ENCODE peak calls at places on chromosomes 4 and X, in five cellular contexts. I is body of pancreas, D is PC-3, S is HCT116, V is IMR-90. G is an unnamed sample. For H3K36me3, the result is how much of the 10 kb centered on the place peaks cover.

GRCh38 chrX:15882704-15883539 is 28.3 kb upstream of the AP1S2 start:
- DNase-seq in I (no peak), S (no peak), V (peak), D (peak), G (no peak)

GRCh38 chr4:150710770-150711375 is 128.9 kb downstream of the MAB21L2 start:
- DNase-seq in I (no peak), D (no peak), S (no peak), V (no peak), G (no peak)

GRCh38 chr4:183589710-183590109 is 69.3 kb downstream of the RWDD4 start:
- DNase-seq in V (no peak), S (no peak), D (no peak), I (no peak), G (no peak)

GRCh38 chrX:25083661-25084060 is 67.9 kb upstream of the ARX start:
- DNase-seq in I (no peak), D (peak), S (no peak), V (no peak), G (no peak)

GRCh38 chrX:44223150-44223549 is 120.3 kb downstream of the EFHC2 start:
- DNase-seq in I (peak), D (peak), V (peak), S (peak), G (no peak)

GRCh38 chr4:47696823-47697222 is 141.0 kb downstream of the CORIN start:
- DNase-seq in I (no peak), S (no peak), D (no peak), V (no peak), G (no peak)

GRCh38 chr4:2247128-2248043 is 5.5 kb upstream of the HAUS3 start:
- DNase-seq in V (no peak), D (no peak), I (peak), S (no peak), G (no peak)

GRCh38 chrX:96909291-96909690 is 25.6 kb downstream of the RPA4 start:
- DNase-seq in D (no peak), I (no peak), V (peak), S (no peak), G (no peak)

GRCh38 chr4:136812100-136812880 is 720.0 kb downstream of the PCDH18 start:
- DNase-seq in S (no peak), D (no peak), V (no peak), I (no peak), G (no peak)

GRCh38 chr4:186203391-186203802 is 12.0 kb downstream of the CYP4V2 start:
- DNase-seq in S (no peak), I (no peak), V (peak), D (no peak), G (no peak)

GRCh38 chr4:7324651-7325121 is 110.0 kb downstream of the PSAPL1 start:
- DNase-seq in D (no peak), S (no peak), V (no peak), I (no peak), G (no peak)

GRCh38 chr4:112007361-112007760 is 137.9 kb upstream of the FAM241A start:
- DNase-seq in D (no peak), I (no peak), S (no peak), V (no peak), G (no peak)

GRCh38 chr4:42561031-42561430 is 95.9 kb downstream of the ATP8A1 start:
- DNase-seq in S (no peak), I (no peak), D (no peak), V (no peak), G (no peak)

GRCh38 chrX:56793533-56794320 is 64.7 kb downstream of the NBDY start:
- DNase-seq in I (no peak), S (no peak), D (no peak), V (no peak), G (no peak)

GRCh38 chr4:147407261-147408045 is 73.4 kb upstream of the EDNRA start:
- DNase-seq in I (no peak), S (peak), D (no peak), V (no peak), G (no peak)

GRCh38 chrX:31063114-31063513 is 8.7 kb downstream of the FTHL17 start:
- DNase-seq in V (no peak), S (no peak), D (no peak), I (no peak), G (no peak)

GRCh38 chr4:108149588-108150380 is 18.9 kb downstream of the LEF1 start:
- DNase-seq in S (no peak), V (no peak), D (no peak), I (no peak), G (peak)

GRCh38 chr4:86831262-86832090 is 17.7 kb downstream of the SLC10A6 start:
- DNase-seq in I (no peak), D (peak), V (peak), S (peak), G (peak)

GRCh38 chr4:114673306-114673705 is 74.7 kb downstream of the UGT8 start:
- DNase-seq in S (no peak), D (no peak), I (no peak), V (no peak), G (no peak)

GRCh38 chr4:102723511-102723910 is 37.3 kb downstream of the MANBA start:
- DNase-seq in S (no peak), D (no peak), V (no peak), I (no peak), G (no peak)

GRCh38 chr4:45317276-45317675 is 590.9 kb upstream of the GNPDA2 start:
- DNase-seq in V (no peak), D (peak), I (no peak), S (no peak), G (no peak)

GRCh38 chr4:173490256-173490655 is 39.8 kb downstream of the HAND2 start:
- DNase-seq in D (no peak), I (no peak), S (no peak), V (no peak), G (no peak)

GRCh38 chr4:8585186-8585585 is 5.0 kb downstream of the GPR78 start:
- DNase-seq in D (peak), V (no peak), S (no peak), I (no peak), G (no peak)

GRCh38 chr4:16109256-16109655 is 25.4 kb upstream of the PROM1 start:
- DNase-seq in I (no peak), V (no peak), S (no peak), D (no peak), G (no peak)

GRCh38 chrX:123648028-123648810 is 84.6 kb downstream of the THOC2 start:
- DNase-seq in I (no peak), D (peak), S (no peak), V (peak), G (no peak)

GRCh38 chrX:68868902-68869800 is 40.3 kb downstream of the EFNB1 start:
- DNase-seq in I (peak), V (no peak), D (no peak), S (no peak), G (no peak)

GRCh38 chr4:87219648-87220093 is 747 bp downstream of the KLHL8 start:
- DNase-seq in S (no peak), V (peak), I (peak), D (peak), G (no peak)

GRCh38 chr4:42352049-42352448 is 45.2 kb upstream of the SHISA3 start:
- DNase-seq in I (no peak), S (no peak), V (no peak), D (no peak), G (no peak)

GRCh38 chrX:42119076-42119475 is 195.7 kb upstream of the CASK start:
- DNase-seq in D (peak), S (peak), V (peak), I (no peak), G (no peak)

GRCh38 chr4:120682981-120683380 is 239.5 kb downstream of the PRDM5 start:
- DNase-seq in D (no peak), I (no peak), V (no peak), S (no peak), G (peak)

GRCh38 chr4:77201343-77201742 is 44.3 kb downstream of the CCNG2 start:
- DNase-seq in V (peak), I (no peak), S (no peak), D (peak), G (no peak)

GRCh38 chr4:169050308-169050707 is 40.3 kb upstream of the CBR4 start:
- DNase-seq in I (no peak), D (no peak), V (no peak), S (no peak), G (no peak)

GRCh38 chr4:5865896-5866599 is 26.8 kb downstream of the CRMP1 start:
- DNase-seq in I (no peak), V (no peak), D (no peak), S (no peak), G (no peak)

GRCh38 chrX:10800776-10801175 is 180.4 kb upstream of the MID1 start:
- DNase-seq in D (no peak), V (no peak), S (no peak), I (no peak), G (no peak)

GRCh38 chrX:149487292-149487691 is 17.8 kb downstream of the IDS start:
- DNase-seq in D (peak), S (no peak), I (no peak), V (no peak), G (no peak)

GRCh38 chr4:71609159-71609558 is 174.7 kb downstream of the GC start:
- DNase-seq in S (no peak), D (peak), V (no peak), I (no peak), G (no peak)

GRCh38 chr4:129422277-129422676 is 326.3 kb downstream of the C4orf33 start:
- DNase-seq in I (no peak), S (no peak), V (no peak), D (no peak), G (no peak)

GRCh38 chr4:128649575-128650205 is 159.8 kb upstream of the JADE1 start:
- DNase-seq in S (no peak), V (peak), I (no peak), D (no peak), G (no peak)

GRCh38 chr4:185036842-185037241 is 18.6 kb downstream of the HELT start:
- DNase-seq in S (no peak), D (no peak), V (no peak), I (no peak), G (no peak)

GRCh38 chr4:185036019-185036418 is 17.7 kb downstream of the HELT start:
- DNase-seq in S (no peak), I (no peak), D (no peak), V (no peak), G (no peak)

GRCh38 chr4:185035284-185035683 is 17.0 kb downstream of the HELT start:
- DNase-seq in V (no peak), S (no peak), I (no peak), D (no peak), G (no peak)

GRCh38 chr4:185040523-185040922 is 22.2 kb downstream of the HELT start:
- DNase-seq in D (no peak), V (no peak), S (no peak), I (no peak), G (no peak)

DNA sequence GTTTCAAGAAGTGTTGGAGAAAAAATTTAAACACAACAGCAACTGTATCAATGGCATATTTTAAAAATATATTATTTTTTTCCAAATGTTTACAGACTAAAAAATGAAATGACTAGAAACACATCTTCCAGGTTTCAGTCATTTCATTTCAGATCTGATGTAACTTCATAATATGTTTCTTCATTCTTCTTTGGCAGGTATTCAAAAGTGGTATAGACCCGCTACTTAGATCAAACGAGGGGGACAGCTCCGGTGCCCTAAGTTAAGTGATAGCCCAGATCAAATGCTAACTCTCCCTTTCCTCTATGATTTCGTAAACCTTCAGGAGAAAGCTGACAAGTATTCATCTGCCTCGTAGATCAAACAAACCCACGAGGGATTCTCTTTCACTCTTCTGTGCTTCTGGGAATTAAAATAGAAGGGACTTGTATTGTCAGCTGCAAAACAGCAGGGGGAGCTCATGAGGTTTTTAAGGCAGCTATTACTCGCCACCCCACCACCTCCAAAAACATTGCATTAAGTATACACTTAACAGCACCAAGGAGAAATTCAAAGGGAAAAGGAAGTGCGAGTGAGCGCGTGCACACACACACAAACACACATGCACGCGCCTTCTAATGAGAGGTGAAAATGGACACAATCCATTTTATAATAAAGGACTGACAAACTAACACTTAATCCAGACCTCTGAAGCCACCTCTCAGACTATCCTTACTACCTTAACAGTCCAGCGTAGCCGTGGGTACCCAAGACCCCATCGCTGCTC is 21.4 kb downstream of the HELT start:
- DNase-seq in I (peak), S (peak), D (peak), V (peak), G (peak)
- TF ChIP-seq CTCF in I (peak), S (peak), D (peak), V (peak), G (peak)

GRCh38 chr4:30722916-30723270 is 2.7 kb downstream of the PCDH7 start:
- DNase-seq in D (no peak), V (no peak), S (no peak), I (no peak), G (no peak)
- H3K4me3 ChIP-seq in D (no peak), V (peak), S (no peak), I (no peak), G (peak)

GRCh38 chr4:55438314-55438713 is 42.6 kb downstream of the TMEM165 start:
- DNase-seq in V (no peak), I (peak), D (no peak), S (no peak), G (no peak)

GRCh38 chr4:55437823-55438222 is 42.1 kb downstream of the TMEM165 start:
- DNase-seq in I (no peak), D (no peak), V (no peak), S (no peak), G (no peak)

GRCh38 chr4:55437356-55437796 is 41.6 kb downstream of the TMEM165 start:
- DNase-seq in S (no peak), I (peak), D (peak), V (peak), G (no peak)

GRCh38 chr4:55440786-55441185 is 45.0 kb downstream of the TMEM165 start:
- DNase-seq in D (no peak), I (no peak), S (no peak), V (no peak), G (no peak)

DNA sequence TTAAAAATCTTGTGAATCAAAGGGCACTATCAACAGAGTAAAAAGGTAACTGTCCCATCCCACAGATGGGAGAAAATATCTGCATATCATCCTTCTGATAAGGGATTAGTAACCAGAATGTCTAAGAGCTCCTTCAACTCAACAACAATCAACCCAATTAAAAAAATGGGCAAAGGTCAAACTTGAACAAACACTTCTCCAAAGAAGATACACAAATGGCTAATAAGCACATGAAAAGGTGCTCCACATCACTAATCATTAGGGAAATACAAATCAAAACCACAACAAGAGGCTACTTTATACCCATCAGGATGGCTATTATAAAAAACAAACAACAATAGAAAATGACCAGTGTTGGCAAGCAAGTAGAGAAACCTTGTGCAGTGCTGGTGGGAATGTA is 43.3 kb downstream of the TMEM165 start:
- DNase-seq in S (no peak), V (no peak), I (no peak), D (no peak), G (no peak)
- H3K36me3 ChIP-seq in S (under half), V (under half), I (under half), D (half or more), G (under half)

DNA sequence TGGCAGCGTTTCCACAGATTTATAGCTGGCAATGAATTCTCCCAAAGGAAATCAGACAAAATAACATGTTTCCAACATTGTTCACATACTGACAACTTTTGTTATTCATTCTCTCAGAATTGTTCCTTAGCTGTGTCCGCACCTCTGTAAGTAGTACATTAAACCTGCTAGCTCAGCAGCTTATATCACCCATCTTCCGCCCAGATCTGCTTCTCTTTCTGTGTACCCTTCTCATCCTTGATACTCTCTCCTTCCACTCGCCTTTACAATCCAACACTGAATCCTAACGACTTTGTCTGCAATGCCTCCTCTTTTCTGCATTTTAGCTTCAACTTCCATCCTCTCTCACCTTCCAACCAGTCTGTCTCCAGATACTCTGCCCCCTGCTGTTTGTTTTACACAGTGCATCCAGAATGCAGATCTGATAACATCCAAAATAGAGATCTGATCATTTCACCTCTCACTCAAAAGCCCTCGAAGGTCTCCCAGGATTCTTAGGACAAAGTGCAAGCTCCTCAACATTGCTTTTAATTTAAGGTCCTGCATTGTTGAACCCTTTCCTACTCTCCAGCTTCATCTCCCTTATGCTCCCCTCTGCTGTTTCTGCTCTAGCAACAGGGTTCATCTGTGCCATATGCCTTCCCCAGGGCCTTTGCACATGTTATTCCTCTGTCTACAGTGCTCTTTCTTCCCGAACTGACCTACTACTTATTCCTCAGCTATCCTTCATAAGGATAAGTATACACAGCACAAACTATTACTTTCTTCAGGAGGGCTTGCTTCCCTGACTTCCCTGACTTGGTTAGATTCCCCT is 67.3 kb upstream of the VBP1 start:
- DNase-seq in I (peak), D (peak), S (no peak), V (peak), G (no peak)
- TF ChIP-seq CTCF in I (peak), D (peak), S (peak), V (peak), G (peak)

DNA sequence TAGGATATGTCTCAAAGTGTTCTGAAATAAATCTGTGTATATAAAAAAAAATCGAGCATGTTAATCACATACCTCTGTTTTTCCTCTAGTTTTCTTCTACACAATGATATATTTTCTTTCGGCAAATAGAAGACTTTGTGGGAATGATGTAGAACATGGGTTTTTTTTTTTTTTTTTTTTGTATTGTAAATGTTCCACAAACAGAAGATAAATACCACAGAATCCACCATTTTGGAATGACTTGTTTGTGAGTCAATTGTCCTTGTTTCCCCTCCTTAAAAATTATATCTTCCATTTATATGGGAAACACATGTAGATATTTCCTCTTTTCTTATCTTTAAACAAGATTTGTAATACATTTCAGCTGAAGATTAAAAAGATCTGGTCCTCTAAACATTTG is 304.5 kb downstream of the SPRY1 start:
- DNase-seq in D (no peak), S (no peak), I (no peak), V (peak), G (no peak)
- H3K4me3 ChIP-seq in D (no peak), S (no peak), I (no peak), V (no peak), G (no peak)

GRCh38 chr4:139391731-139392130 is 62.2 kb upstream of the RAB33B start:
- DNase-seq in D (no peak), V (no peak), I (no peak), S (no peak), G (no peak)

GRCh38 chr4:139389102-139389501 is 64.8 kb upstream of the RAB33B start:
- DNase-seq in I (no peak), D (no peak), V (no peak), S (no peak), G (no peak)

GRCh38 chr4:139392797-139393196 is 61.1 kb upstream of the RAB33B start:
- DNase-seq in V (peak), I (no peak), D (peak), S (no peak), G (no peak)
- H3K36me3 ChIP-seq in V (under half), I (under half), D (under half), S (under half), G (under half)

GRCh38 chr4:80072607-80073361 is at the start of gene ANTXR2:
- DNase-seq in I (peak), D (peak), S (peak), V (peak), G (peak)
- TF ChIP-seq CTCF in I (no peak), D (no peak), S (no peak), V (peak), G (peak)